ENCODE peak calls at places on chromosomes 7 and 10, in seven cellular contexts. V is stimulated activated CD4-positive, alpha-beta T cell treated with anti-CD3 and anti-CD28 coated beads, Interleukin-15, amount 100 ng/mL, for 48 hours; L is adipocyte; S is RPMI7951; U is GM04504; R is left lobe of liver; F is epithelial cell of esophagus. H is an unnamed sample.
A peak's percentile ranks its signal among the peaks of the same experiment; 100 is the strongest.

GRCh38 chr7:35424869-35425495 is 171.1 kb upstream of the TBX20 start:
- DNase-seq in V (peak; percentile 35), L (peak; percentile 71), S (peak; percentile 55), U (peak; percentile 15), R (peak; percentile 61), F (peak; percentile 62), H (peak; percentile 1)

GRCh38 chr10:63976538-63976937 is 455.3 kb downstream of the REEP3 start:
- DNase-seq in V (peak; percentile 28), L (peak; percentile 50), S (no peak), U (peak; percentile 4), R (no peak), F (peak; percentile 53), H (no peak)

GRCh38 chr10:133012573-133013359 is 70.4 kb upstream of the CFAP46 start:
- DNase-seq in V (no peak), L (no peak), S (no peak), U (no peak), R (no peak), F (no peak), H (no peak)

GRCh38 chr7:97130417-97131139 is 13.1 kb downstream of the SDHAF3 start:
- DNase-seq in V (no peak), L (no peak), S (peak; percentile 15), U (no peak), R (no peak), F (peak; percentile 80), H (no peak)

GRCh38 chr10:75405201-75406143 is 3.9 kb upstream of the ZNF503 start:
- DNase-seq in V (no peak), L (no peak), S (no peak), U (no peak), R (no peak), F (peak; percentile 65), H (no peak)

GRCh38 chr7:51344406-51344805 is 27.8 kb upstream of the COBL start:
- DNase-seq in V (no peak), L (no peak), S (no peak), U (no peak), R (peak; percentile 70), F (peak; percentile 72), H (no peak)

GRCh38 chr10:79021948-79022499 is 46.7 kb upstream of the ZMIZ1 start:
- DNase-seq in V (no peak), L (no peak), S (no peak), U (no peak), R (no peak), F (peak; percentile 21), H (no peak)

GRCh38 chr10:12130237-12130872 is 878 bp downstream of the SEC61A2 start:
- DNase-seq in V (no peak), L (peak; percentile 89), S (peak; percentile 79), U (peak; percentile 42), R (no peak), F (peak; percentile 63), H (peak; percentile 20)

GRCh38 chr10:93515963-93516450 is 19.6 kb downstream of the CEP55 start:
- DNase-seq in V (no peak), L (peak; percentile 79), S (no peak), U (no peak), R (no peak), F (no peak), H (no peak)

GRCh38 chr7:71784781-71785180 is 627.4 kb downstream of the CALN1 start:
- DNase-seq in V (no peak), L (no peak), S (no peak), U (no peak), R (no peak), F (no peak), H (no peak)

GRCh38 chr7:12475362-12476063 is 71.8 kb upstream of the VWDE start:
- DNase-seq in V (no peak), L (peak; percentile 67), S (no peak), U (no peak), R (no peak), F (peak; percentile 78), H (no peak)

GRCh38 chr7:129438839-129439640 is 4.8 kb downstream of the STRIP2 start:
- DNase-seq in V (peak; percentile 56), L (peak; percentile 28), S (peak; percentile 67), U (no peak), R (no peak), F (peak; percentile 91), H (no peak)

GRCh38 chr7:28276303-28276702 is 95.7 kb upstream of the JAZF1 start:
- DNase-seq in V (no peak), L (peak; percentile 59), S (no peak), U (no peak), R (no peak), F (no peak), H (no peak)

GRCh38 chr10:839550-840205 is 91.8 kb downstream of the LARP4B start:
- DNase-seq in V (no peak), L (no peak), S (no peak), U (no peak), R (no peak), F (no peak), H (no peak)

GRCh38 chr7:26593405-26593804 is 271.0 kb downstream of the SKAP2 start:
- DNase-seq in V (no peak), L (no peak), S (peak; percentile 43), U (no peak), R (no peak), F (no peak), H (no peak)

H was measured in AG09309.